ENCODE peak calls at places on chromosomes 7 and 10, in nine cellular contexts. Y is GM13976; M is glutamatergic neuron; O is heart left ventricle; Q is activated CD8-positive, alpha-beta T cell treated with anti-CD3 and anti-CD28 coated beads for 36 hours; P is thoracic aorta; G is AG09309; F is GM10248; S is lower lobe of right lung. T is an unnamed sample.
A peak's percentile ranks its signal among the peaks of the same experiment; 100 is the strongest.

GRCh38 chr10:62681211-62681940 is 123.1 kb upstream of the ADO start:
- DNase-seq in Y (peak; percentile 85), M (no peak), O (no peak), Q (peak; percentile 95), P (no peak), G (no peak), F (peak; percentile 88), S (peak; percentile 53), T (peak; percentile 85)

GRCh38 chr7:104971290-104972071 is 42.5 kb upstream of the KMT2E start:
- DNase-seq in Y (no peak), M (no peak), O (no peak), Q (no peak), P (no peak), G (no peak), F (no peak), S (no peak), T (no peak)

GRCh38 chr10:109618748-109619147 is 304.6 kb downstream of the XPNPEP1 start:
- DNase-seq in Y (no peak), M (no peak), O (no peak), Q (no peak), P (no peak), G (no peak), F (no peak), S (no peak), T (no peak)

GRCh38 chr10:71188201-71188600 is 24.2 kb upstream of the UNC5B start:
- DNase-seq in Y (no peak), M (no peak), O (no peak), Q (no peak), P (no peak), G (no peak), F (no peak), S (no peak), T (no peak)

GRCh38 chr7:27952393-27953290 is 212.7 kb downstream of the TAX1BP1 start:
- DNase-seq in Y (no peak), M (no peak), O (no peak), Q (no peak), P (no peak), G (peak; percentile 33), F (no peak), S (no peak), T (no peak)

GRCh38 chr10:12504176-12504575 is 154.8 kb downstream of the CAMK1D start:
- DNase-seq in Y (no peak), M (no peak), O (no peak), Q (no peak), P (no peak), G (no peak), F (no peak), S (no peak), T (no peak)

GRCh38 chr7:130891254-130892094 is 157.5 kb upstream of the KLF14 start:
- DNase-seq in Y (no peak), M (no peak), O (peak; percentile 53), Q (no peak), P (peak; percentile 58), G (peak; percentile 85), F (no peak), S (peak; percentile 68), T (no peak)

GRCh38 chr7:129066290-129067131 is 11.6 kb upstream of the TNPO3 start:
- DNase-seq in Y (no peak), M (no peak), O (no peak), Q (no peak), P (no peak), G (peak; percentile 92), F (no peak), S (no peak), T (no peak)

GRCh38 chr7:157432541-157432956 is 95.7 kb downstream of the DNAJB6 start:
- DNase-seq in Y (no peak), M (peak; percentile 64), O (no peak), Q (peak; percentile 31), P (no peak), G (peak; percentile 20), F (no peak), S (peak; percentile 54), T (no peak)

GRCh38 chr7:135499818-135500217 is 10.1 kb downstream of the CNOT4 start:
- DNase-seq in Y (no peak), M (no peak), O (no peak), Q (no peak), P (no peak), G (no peak), F (no peak), S (no peak), T (no peak)

GRCh38 chr7:135501402-135501801 is 8.5 kb downstream of the CNOT4 start:
- DNase-seq in Y (no peak), M (no peak), O (no peak), Q (no peak), P (no peak), G (no peak), F (no peak), S (no peak), T (no peak)
- TF ChIP-seq CTCF in Y (no peak), M (no peak), O (no peak), Q (no peak), P (no peak), G (peak; percentile 35), F (no peak), S (no peak), T (no peak)

GRCh38 chr10:89645742-89646172 is 715 bp upstream of the PANK1 start:
- DNase-seq in Y (no peak), M (no peak), O (peak; percentile 48), Q (no peak), P (no peak), G (no peak), F (no peak), S (no peak), T (no peak)

GRCh38 chr10:89643431-89643811 is 1.6 kb downstream of the PANK1 start:
- DNase-seq in Y (no peak), M (no peak), O (no peak), Q (no peak), P (no peak), G (no peak), F (no peak), S (no peak), T (no peak)

GRCh38 chr10:89644691-89644966 is 413 bp downstream of the PANK1 start:
- DNase-seq in Y (no peak), M (peak; percentile 69), O (no peak), Q (no peak), P (no peak), G (no peak), F (peak; percentile 52), S (no peak), T (no peak)

GRCh38 chr10:89644967-89645741 is at the start of gene PANK1:
- DNase-seq in Y (peak; percentile 79), M (peak; percentile 90), O (peak; percentile 83), Q (peak; percentile 83), P (peak; percentile 38), G (no peak), F (peak; percentile 75), S (peak; percentile 83), T (peak; percentile 84)

GRCh38 chr10:89643812-89644690 is 991 bp downstream of the PANK1 start:
- DNase-seq in Y (peak; percentile 91), M (peak; percentile 78), O (peak; percentile 90), Q (peak; percentile 86), P (peak; percentile 25), G (peak; percentile 78), F (peak; percentile 91), S (peak; percentile 73), T (peak; percentile 94)
- TF ChIP-seq CTCF in Y (no peak), M (no peak), O (peak; percentile 12), Q (no peak), P (no peak), G (no peak), F (no peak), S (no peak), T (no peak)

DNA sequence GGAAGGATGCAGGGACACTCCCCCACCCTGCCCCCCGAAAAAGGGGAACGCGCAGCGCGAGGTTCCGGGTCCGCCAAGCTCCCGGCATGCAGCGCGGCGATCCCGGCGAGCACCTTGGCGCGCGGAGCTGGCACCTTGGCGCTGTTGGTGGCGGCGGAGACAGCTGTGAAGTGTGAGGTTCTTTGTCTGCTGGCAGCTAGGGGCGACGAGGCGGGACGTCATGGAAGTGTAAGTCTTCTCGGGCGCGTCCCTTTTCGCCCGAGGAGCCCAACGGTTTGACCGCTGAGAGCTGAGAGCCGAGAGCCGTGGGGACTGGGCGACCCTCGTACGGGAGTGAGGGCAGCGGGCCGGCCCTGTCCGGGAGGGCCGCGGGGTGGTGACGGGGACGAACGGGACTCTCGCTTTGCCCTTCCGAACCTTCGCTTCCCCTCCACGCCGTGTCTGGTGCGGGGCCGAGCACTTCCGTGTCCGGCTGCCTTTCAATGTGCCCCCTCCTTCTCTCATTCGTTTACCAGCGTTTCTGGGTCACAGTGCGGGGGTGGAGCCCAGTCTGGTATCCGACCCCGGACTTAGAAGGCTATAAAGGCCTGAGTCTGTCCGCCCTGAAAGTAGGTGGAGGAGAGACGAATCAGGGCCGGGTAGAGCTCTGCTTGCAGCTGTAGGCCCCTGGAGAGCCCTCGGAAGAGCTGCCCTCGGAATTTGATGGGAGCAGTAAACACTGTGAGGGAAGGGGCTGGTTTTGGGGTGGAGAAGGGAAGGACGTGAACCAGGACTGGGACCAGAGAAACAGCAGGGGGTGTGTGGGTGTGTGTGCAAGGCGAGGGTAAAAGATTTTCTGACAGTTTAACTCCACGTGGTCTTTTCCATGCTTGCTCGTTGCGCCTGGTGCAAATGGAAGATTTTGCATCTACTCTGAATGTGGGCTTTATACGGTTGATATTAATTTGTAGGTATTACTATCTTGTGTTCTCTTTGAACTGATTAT is at the start of gene CRCP:
- DNase-seq in Y (peak; percentile 93), M (peak; percentile 79), O (peak; percentile 89), Q (peak; percentile 87), P (peak; percentile 41), G (no peak), F (peak; percentile 92), S (peak; percentile 89), T (peak; percentile 88)
- TF ChIP-seq CTCF in Y (no peak), M (no peak), O (peak; percentile 40), Q (no peak), P (no peak), G (peak; percentile 40), F (peak; percentile 11), S (peak; percentile 15), T (peak; percentile 3)

GRCh38 chr7:159140170-159140910 is 4.3 kb downstream of the VIPR2 start:
- DNase-seq in Y (no peak), M (no peak), O (no peak), Q (no peak), P (no peak), G (no peak), F (no peak), S (no peak), T (no peak)
- TF ChIP-seq CTCF in Y (no peak), M (no peak), O (no peak), Q (no peak), P (no peak), G (no peak), F (no peak), S (no peak), T (no peak)

T was measured in GM20000.